ENCODE peak calls at places on chromosomes 5 and 9, in ten cellular contexts. L, A, K, I, F, B, S, R, U and H are unnamed samples.

GRCh38 chr5:3595102-3595961 is at the start of gene IRX1:
- DNase-seq in I (no peak), A (peak; percentile 88), F (no peak), B (peak; percentile 47), L (no peak), U (peak; percentile 91), R (peak; percentile 74), K (no peak), S (peak; percentile 88), H (peak; percentile 62)

GRCh38 chr9:112380102-112380581 is at the start of gene HSDL2:
- DNase-seq in I (no peak), R (peak; percentile 41), F (peak; percentile 72), A (no peak), L (peak; percentile 30), S (no peak), B (peak; percentile 19), U (peak; percentile 78), K (peak; percentile 28), H (no peak)

GRCh38 chr5:160287378-160288051 is 24.8 kb downstream of the CCNJL start:
- DNase-seq in U (no peak), K (no peak), A (peak; percentile 93), B (peak; percentile 57), F (no peak), I (no peak), S (peak; percentile 96), R (peak; percentile 70), L (no peak), H (peak; percentile 95)

GRCh38 chr5:114391321-114391720 is 29.5 kb downstream of the KCNN2 start:
- DNase-seq in A (no peak), S (no peak), I (no peak), F (no peak), B (peak; percentile 18), K (peak; percentile 76), R (peak; percentile 33), U (no peak), L (peak; percentile 52), H (no peak)

GRCh38 chr9:31119882-31120481 is 1264.5 kb upstream of the ACO1 start:
- DNase-seq in U (peak; percentile 49), S (peak; percentile 32), R (peak; percentile 29), I (peak; percentile 6), A (peak; percentile 58), K (no peak), B (peak; percentile 11), F (peak; percentile 68), L (peak; percentile 32), H (peak; percentile 60)

GRCh38 chr9:36064448-36065037 is 27.8 kb downstream of the RECK start:
- DNase-seq in I (no peak), A (no peak), R (peak; percentile 61), B (peak; percentile 38), S (no peak), L (no peak), K (peak; percentile 63), U (peak; percentile 78), F (no peak), H (peak; percentile 47)

GRCh38 chr5:112649882-112650281 is 87.8 kb upstream of the APC start:
- DNase-seq in A (no peak), R (no peak), I (no peak), B (no peak), S (no peak), K (no peak), U (no peak), L (peak; percentile 93), F (no peak), H (no peak)

GRCh38 chr5:179319741-179320281 is 25.4 kb downstream of the ADAMTS2 start:
- DNase-seq in I (no peak), A (no peak), L (no peak), S (no peak), F (no peak), U (peak; percentile 75), R (peak; percentile 76), B (peak; percentile 74), K (peak; percentile 62), H (no peak)

GRCh38 chr9:90839183-90839582 is 37.6 kb downstream of the SYK start:
- DNase-seq in U (no peak), R (no peak), I (no peak), F (no peak), B (no peak), S (no peak), K (no peak), A (no peak), L (no peak), H (no peak)
- H3K9ac ChIP-seq in U (no peak overlapping the region), R (no peak overlapping the region), I (no peak overlapping the region), F (no peak overlapping the region), B (no peak overlapping the region), S (no peak overlapping the region), K (no peak overlapping the region), A (no peak overlapping the region), L (no peak overlapping the region), H (no peak overlapping the region)

GRCh38 chr5:43044181-43044914 is 4.2 kb upstream of the ANXA2R start:
- DNase-seq in B (peak; percentile 67), S (peak; percentile 79), F (no peak), I (no peak), K (peak; percentile 68), R (peak; percentile 76), L (peak; percentile 81), A (peak; percentile 80), U (peak; percentile 51), H (peak; percentile 86)

GRCh38 chr5:43043400-43043756 is 3.3 kb upstream of the ANXA2R start:
- DNase-seq in L (no peak), A (no peak), R (no peak), S (no peak), U (no peak), B (no peak), F (no peak), K (no peak), I (no peak), H (no peak)

GRCh38 chr5:43042176-43042625 is 2.1 kb upstream of the ANXA2R start:
- DNase-seq in S (peak; percentile 87), R (peak; percentile 79), A (peak; percentile 88), I (peak; percentile 43), B (peak; percentile 69), F (peak; percentile 95), U (peak; percentile 91), L (peak; percentile 81), K (peak; percentile 69), H (peak; percentile 90)

GRCh38 chr5:43041669-43042175 is 1.6 kb upstream of the ANXA2R start:
- DNase-seq in U (peak; percentile 90), I (no peak), B (peak; percentile 89), L (peak; percentile 76), K (peak; percentile 94), R (peak; percentile 91), F (peak; percentile 82), S (no peak), A (no peak), H (peak; percentile 79)

DNA sequence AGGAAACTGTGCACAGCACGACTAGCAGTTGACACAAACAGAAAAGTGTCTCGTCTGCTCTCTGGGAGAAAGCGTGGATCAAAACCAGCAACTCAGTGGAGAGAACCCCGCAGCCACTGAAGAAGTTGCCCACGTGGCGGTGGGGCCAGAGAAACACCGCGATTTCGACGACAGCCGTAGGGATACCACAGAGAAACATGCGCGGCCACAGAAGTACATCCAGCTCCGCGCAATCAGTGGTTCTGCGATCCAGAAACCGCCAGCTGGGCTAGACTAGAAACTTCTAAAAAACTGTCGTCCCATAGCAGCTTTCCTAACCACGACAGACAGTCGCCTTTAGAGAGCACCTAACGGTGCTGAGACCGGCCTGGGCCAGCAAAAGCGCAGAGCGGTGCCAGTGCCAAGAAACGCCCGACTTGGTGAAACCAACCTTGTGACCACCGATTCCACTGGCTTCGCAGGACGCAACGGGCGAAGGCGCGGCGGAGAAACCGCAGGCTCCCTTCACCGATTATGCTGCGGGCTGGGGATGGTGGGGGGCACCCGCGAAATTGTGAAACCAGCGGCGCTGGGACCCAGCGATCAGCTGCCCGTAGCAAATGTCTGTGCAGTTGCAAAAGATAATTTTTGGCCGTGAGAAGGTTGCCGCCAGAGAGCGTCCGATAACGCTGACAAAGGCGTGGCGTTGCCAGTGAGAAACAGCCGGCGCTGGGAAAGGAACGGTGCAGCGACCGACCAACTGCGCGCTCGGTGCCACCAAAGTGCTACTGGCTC is 2.7 kb upstream of the ANXA2R start:
- DNase-seq in L (peak; percentile 83), R (peak; percentile 80), B (peak; percentile 75), K (peak; percentile 70), S (peak; percentile 67), I (peak; percentile 62), F (peak; percentile 90), U (peak; percentile 86), A (peak; percentile 76), H (peak; percentile 72)
- H3K9ac ChIP-seq in L (peak overlapping the region; percentile 88), R (peak overlapping the region; percentile 83), B (peak overlapping the region; percentile 88), K (peak overlapping the region; percentile 90), S (no peak overlapping the region), I (peak overlapping the region; percentile 54), F (peak overlapping the region; percentile 83), U (peak overlapping the region; percentile 96), A (peak overlapping the region; percentile 21), H (peak overlapping the region; percentile 61)

GRCh38 chr9:92191801-92192200 is 76.6 kb upstream of the SPTLC1 start:
- DNase-seq in K (peak; percentile 59), I (no peak), B (peak; percentile 30), A (no peak), L (peak; percentile 40), S (no peak), R (peak; percentile 41), U (peak; percentile 78), F (no peak), H (no peak)

GRCh38 chr9:92190536-92190790 is 75.2 kb upstream of the SPTLC1 start:
- DNase-seq in B (no peak), R (no peak), L (no peak), F (no peak), I (no peak), A (no peak), K (no peak), U (no peak), S (no peak), H (no peak)

GRCh38 chr9:92188969-92189781 is 74.0 kb upstream of the SPTLC1 start:
- DNase-seq in F (no peak), I (no peak), U (no peak), K (no peak), R (no peak), S (no peak), A (no peak), B (no peak), L (no peak), H (no peak)

GRCh38 chr9:92187989-92188714 is 72.9 kb upstream of the SPTLC1 start:
- DNase-seq in I (no peak), L (peak; percentile 4), S (no peak), K (no peak), F (no peak), A (no peak), U (no peak), R (peak; percentile 20), B (peak; percentile 6), H (no peak)

DNA sequence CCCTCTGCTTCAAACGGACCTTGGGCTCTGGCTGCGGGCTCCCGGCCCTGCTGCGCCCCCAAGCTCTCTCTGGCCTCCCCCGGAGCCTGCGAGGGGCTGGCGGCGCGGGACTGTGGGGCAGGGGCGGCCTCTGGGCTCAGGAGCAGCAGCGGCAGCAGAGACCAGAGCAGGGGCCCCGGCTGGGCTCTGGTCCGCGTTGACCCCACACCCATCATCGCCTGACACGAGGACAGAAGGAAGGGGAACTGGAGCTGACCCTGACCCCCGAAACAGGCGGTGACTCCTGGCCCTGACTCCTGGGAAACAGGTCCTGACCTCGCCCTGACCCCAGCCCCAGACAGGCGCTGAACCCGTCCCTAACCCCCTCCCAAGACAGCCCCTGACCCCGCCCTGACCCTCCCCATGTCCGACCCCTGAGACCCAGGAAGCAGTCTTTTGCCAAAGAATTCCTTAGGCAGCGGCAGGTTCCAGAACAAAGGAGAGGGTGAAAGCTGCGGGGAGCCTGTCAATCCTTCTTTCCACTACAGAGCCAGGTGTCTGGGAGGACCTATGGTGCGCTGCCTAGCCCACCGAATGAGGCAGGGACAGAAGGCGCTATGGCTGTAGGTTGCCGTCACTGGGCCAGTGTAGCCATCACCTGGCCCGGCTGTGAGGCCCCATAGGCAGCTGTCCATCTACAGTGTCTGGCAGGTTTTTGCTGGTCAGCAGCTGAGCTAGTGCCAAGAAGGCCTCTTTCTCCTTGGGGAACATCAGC is 74.7 kb upstream of the SPTLC1 start:
- DNase-seq in K (no peak), L (no peak), A (peak; percentile 66), U (no peak), F (no peak), B (no peak), I (no peak), S (peak; percentile 67), R (no peak), H (no peak)
- H3K9ac ChIP-seq in K (no peak overlapping the region), L (no peak overlapping the region), A (no peak overlapping the region), U (no peak overlapping the region), F (no peak overlapping the region), B (no peak overlapping the region), I (no peak overlapping the region), S (no peak overlapping the region), R (no peak overlapping the region), H (no peak overlapping the region)

GRCh38 chr5:122775713-122776084 is 819 bp downstream of the SNX2 start:
- DNase-seq in S (no peak), U (no peak), R (peak; percentile 10), A (no peak), I (no peak), L (peak; percentile 12), B (no peak), K (no peak), F (peak; percentile 79), H (no peak)

GRCh38 chr5:122776143-122776542 is 1.3 kb downstream of the SNX2 start:
- DNase-seq in K (no peak), S (no peak), B (no peak), L (no peak), R (no peak), I (no peak), U (no peak), A (no peak), F (peak; percentile 61), H (no peak)

GRCh38 chr5:122773615-122774014 is 1.3 kb upstream of the SNX2 start:
- DNase-seq in B (no peak), U (no peak), F (no peak), L (no peak), K (no peak), S (no peak), A (no peak), R (no peak), I (no peak), H (no peak)

GRCh38 chr5:122774861-122775712 is at the start of gene SNX2:
- DNase-seq in A (peak; percentile 97), F (peak; percentile 94), K (peak; percentile 76), U (peak; percentile 97), L (peak; percentile 85), B (peak; percentile 60), S (peak; percentile 97), I (peak; percentile 66), R (peak; percentile 80), H (peak; percentile 95)

DNA sequence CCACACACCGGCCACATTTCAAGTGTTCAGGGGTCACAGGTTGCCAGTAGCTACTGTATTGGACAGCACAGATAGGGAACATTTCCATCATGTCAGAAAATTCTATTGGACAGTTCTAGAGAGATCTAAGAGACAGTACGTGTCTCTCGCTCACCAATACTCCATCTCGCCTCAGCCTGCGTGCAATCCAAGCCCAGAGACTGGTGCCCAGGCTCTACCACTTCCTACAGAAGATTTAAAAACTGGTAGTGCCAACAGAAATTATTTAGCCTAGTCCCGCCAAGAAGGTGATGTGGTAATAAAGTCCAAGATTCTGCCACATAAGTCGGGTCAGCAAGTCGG is 390 bp upstream of the SNX2 start:
- DNase-seq in K (no peak), R (no peak), I (no peak), B (no peak), L (no peak), A (no peak), U (no peak), F (no peak), S (no peak), H (no peak)
- H3K9ac ChIP-seq in K (peak overlapping the region; percentile 65), R (no peak overlapping the region), I (peak overlapping the region; percentile 36), B (peak overlapping the region; percentile 98), L (no peak overlapping the region), A (no peak overlapping the region), U (peak overlapping the region; percentile 94), F (peak overlapping the region; percentile 60), S (no peak overlapping the region), H (peak overlapping the region; percentile 68)